ENCODE peak calls at places on chromosomes 5 and 9, in eight cellular contexts. P, V, W, Q, A, I, X and O are unnamed samples.

GRCh38 chr5:126503602-126504104 is 80.4 kb downstream of the GRAMD2B start:
- DNase-seq in P (peak), W (no peak), X (no peak), A (no peak), V (no peak), Q (peak), I (no peak), O (no peak)

GRCh38 chr9:35729700-35730485 is 2.1 kb downstream of the TLN1 start:
- DNase-seq in W (no peak), P (peak), I (peak), X (peak), Q (peak), V (no peak), A (no peak), O (peak)

GRCh38 chr5:141149812-141150211 is at the start of gene PCDHB6:
- DNase-seq in P (peak), V (no peak), A (no peak), W (no peak), X (peak), Q (peak), I (peak), O (no peak)

GRCh38 chr5:90548069-90548593 is 10.5 kb upstream of the ADGRV1 start:
- DNase-seq in I (no peak), V (peak), W (no peak), Q (no peak), A (no peak), P (peak), X (peak), O (no peak)

GRCh38 chr5:39400711-39401385 is 23.9 kb downstream of the DAB2 start:
- DNase-seq in W (no peak), X (no peak), A (no peak), Q (no peak), V (no peak), P (no peak), I (no peak), O (no peak)

GRCh38 chr5:7856855-7857254 is 5.9 kb upstream of the CFAP90 start:
- DNase-seq in V (peak), X (peak), Q (peak), A (no peak), I (peak), P (peak), W (no peak), O (no peak)

GRCh38 chr5:16808936-16809815 is 126.9 kb downstream of the MYO10 start:
- DNase-seq in I (no peak), V (no peak), P (no peak), W (no peak), X (no peak), A (no peak), Q (no peak), O (no peak)

GRCh38 chr9:34549407-34549732 is 26.6 kb upstream of the ENHO start:
- DNase-seq in Q (no peak), A (no peak), W (no peak), V (no peak), X (no peak), I (no peak), P (no peak), O (no peak)

GRCh38 chr5:73096239-73096575 is 24.2 kb upstream of the TMEM171 start:
- DNase-seq in P (no peak), V (no peak), I (no peak), A (no peak), X (no peak), W (no peak), Q (no peak), O (no peak)

GRCh38 chr5:115838885-115839518 is 2.4 kb downstream of the ATG12 start:
- DNase-seq in Q (peak), P (no peak), V (no peak), I (peak), W (no peak), X (peak), A (no peak), O (no peak)

GRCh38 chr9:135905380-135906282 is 1.7 kb downstream of the CAMSAP1 start:
- DNase-seq in P (no peak), W (no peak), A (no peak), I (no peak), Q (peak), V (no peak), X (no peak), O (no peak)

GRCh38 chr5:69493235-69493925 is 790 bp downstream of the OCLN start:
- DNase-seq in Q (no peak), W (peak), I (peak), P (no peak), A (no peak), V (peak), X (peak), O (no peak)

GRCh38 chr9:79236466-79236865 is 335.3 kb upstream of the TLE4 start:
- DNase-seq in Q (no peak), V (no peak), P (no peak), X (no peak), A (no peak), I (no peak), W (no peak), O (no peak)

GRCh38 chr9:79237861-79238260 is 333.9 kb upstream of the TLE4 start:
- DNase-seq in Q (no peak), I (no peak), V (no peak), W (no peak), X (no peak), P (no peak), A (no peak), O (no peak)

DNA sequence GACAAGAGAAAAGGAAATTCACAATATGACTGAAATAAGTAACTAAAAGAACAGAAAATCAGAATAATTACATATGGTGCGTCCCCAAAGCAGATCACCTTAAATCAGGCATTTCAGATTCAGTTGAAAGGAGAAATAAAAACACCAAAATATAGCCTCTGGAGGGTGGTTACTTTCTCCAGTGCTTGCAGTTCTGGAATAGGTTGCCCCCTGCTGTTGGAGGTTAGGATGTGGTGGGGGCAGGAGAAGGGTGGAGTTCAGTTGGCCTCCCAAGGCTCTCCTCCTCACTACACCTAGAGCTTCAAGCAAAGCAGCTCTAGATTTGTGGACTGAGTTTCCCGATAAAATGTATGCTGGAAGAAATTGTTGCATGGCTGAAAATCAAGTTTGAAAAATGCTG is 338.2 kb upstream of the TLE4 start:
- DNase-seq in V (no peak), P (no peak), Q (peak), W (no peak), X (peak), A (no peak), I (peak), O (no peak)
- TF ChIP-seq CTCF in V (no peak), P (no peak), Q (peak), W (peak), X (peak), A (peak), I (peak), O (peak)

GRCh38 chr9:130718576-130718975 is 25.0 kb downstream of the EXOSC2 start:
- DNase-seq in W (no peak), I (peak), V (no peak), A (no peak), X (no peak), Q (no peak), P (no peak), O (no peak)
- TF ChIP-seq CTCF in W (no peak), I (no peak), V (no peak), A (no peak), X (no peak), Q (no peak), P (no peak), O (no peak)

GRCh38 chr5:59746261-59746765 is 147.2 kb downstream of the PDE4D start:
- DNase-seq in X (no peak), W (no peak), Q (peak), P (no peak), I (no peak), V (no peak), A (no peak), O (no peak)
- TF ChIP-seq CTCF in X (no peak), W (no peak), Q (no peak), P (no peak), I (no peak), V (no peak), A (no peak), O (no peak)

GRCh38 chr5:111857633-111858032 is 100.6 kb upstream of the NREP start:
- DNase-seq in X (no peak), V (no peak), A (no peak), W (no peak), I (no peak), P (no peak), Q (peak), O (no peak)
- TF ChIP-seq CTCF in X (no peak), V (no peak), A (no peak), W (no peak), I (no peak), P (no peak), Q (peak), O (no peak)

GRCh38 chr9:108836319-108836718 is 19.5 kb downstream of the ACTL7B start:
- DNase-seq in A (no peak), P (no peak), V (no peak), W (no peak), I (no peak), Q (no peak), X (peak), O (no peak)
- TF ChIP-seq CTCF in A (no peak), P (no peak), V (no peak), W (no peak), I (peak), Q (no peak), X (no peak), O (no peak)

DNA sequence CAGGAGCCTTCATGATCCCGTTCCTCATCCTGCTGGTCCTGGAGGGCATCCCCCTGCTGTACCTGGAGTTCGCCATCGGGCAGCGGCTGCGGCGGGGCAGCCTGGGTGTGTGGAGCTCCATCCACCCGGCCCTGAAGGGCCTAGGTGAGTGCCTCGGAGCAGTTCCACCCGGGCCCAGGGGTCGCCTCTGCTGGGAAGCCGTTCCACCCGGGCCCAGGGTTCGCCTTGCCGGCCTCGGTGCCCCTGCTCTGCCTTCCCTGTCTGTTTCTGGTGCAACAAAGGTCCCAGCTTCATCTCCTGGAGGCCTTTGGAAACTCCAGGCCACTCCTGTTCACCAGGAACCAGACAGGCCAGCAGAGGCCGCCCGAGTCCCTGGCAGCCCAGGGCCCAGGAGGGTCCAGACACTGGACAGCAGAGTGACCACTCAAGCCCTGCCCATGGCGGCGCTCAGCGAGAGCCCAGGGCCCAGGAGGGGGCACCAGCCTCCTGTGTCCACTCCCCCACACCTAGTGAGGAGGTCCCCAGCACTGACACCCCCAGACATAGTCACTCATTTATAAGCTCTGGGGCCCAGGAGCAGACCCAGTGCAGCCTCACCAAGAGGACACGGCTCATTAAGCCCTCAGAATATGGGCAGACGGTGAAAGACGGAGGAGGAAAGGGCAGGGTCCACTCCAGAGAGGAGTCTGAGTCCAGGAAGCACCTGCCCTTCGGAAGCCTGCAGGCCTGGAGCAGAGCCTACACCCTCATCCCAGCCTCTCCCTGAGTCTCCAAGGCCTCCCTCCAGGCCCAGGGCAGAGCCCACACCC is 7.6 kb downstream of the SLC6A19 start:
- DNase-seq in W (no peak), V (peak), X (no peak), I (no peak), Q (peak), A (no peak), P (no peak), O (no peak)
- TF ChIP-seq CTCF in W (peak), V (peak), X (peak), I (peak), Q (peak), A (peak), P (no peak), O (peak)

GRCh38 chr9:99911600-99911999 is 5.1 kb downstream of the STX17 start:
- DNase-seq in X (no peak), A (no peak), I (no peak), P (no peak), Q (no peak), V (no peak), W (no peak), O (no peak)

GRCh38 chr9:99905833-99906402 is 536 bp upstream of the STX17 start:
- DNase-seq in V (peak), W (no peak), A (no peak), I (no peak), X (no peak), Q (no peak), P (no peak), O (no peak)

GRCh38 chr9:99907208-99907532 is 716 bp downstream of the STX17 start:
- DNase-seq in V (no peak), A (no peak), X (no peak), I (no peak), Q (no peak), W (no peak), P (no peak), O (no peak)

GRCh38 chr9:99903393-99903792 is 3.1 kb upstream of the STX17 start:
- DNase-seq in I (no peak), X (no peak), W (no peak), A (no peak), V (no peak), Q (no peak), P (no peak), O (no peak)

DNA sequence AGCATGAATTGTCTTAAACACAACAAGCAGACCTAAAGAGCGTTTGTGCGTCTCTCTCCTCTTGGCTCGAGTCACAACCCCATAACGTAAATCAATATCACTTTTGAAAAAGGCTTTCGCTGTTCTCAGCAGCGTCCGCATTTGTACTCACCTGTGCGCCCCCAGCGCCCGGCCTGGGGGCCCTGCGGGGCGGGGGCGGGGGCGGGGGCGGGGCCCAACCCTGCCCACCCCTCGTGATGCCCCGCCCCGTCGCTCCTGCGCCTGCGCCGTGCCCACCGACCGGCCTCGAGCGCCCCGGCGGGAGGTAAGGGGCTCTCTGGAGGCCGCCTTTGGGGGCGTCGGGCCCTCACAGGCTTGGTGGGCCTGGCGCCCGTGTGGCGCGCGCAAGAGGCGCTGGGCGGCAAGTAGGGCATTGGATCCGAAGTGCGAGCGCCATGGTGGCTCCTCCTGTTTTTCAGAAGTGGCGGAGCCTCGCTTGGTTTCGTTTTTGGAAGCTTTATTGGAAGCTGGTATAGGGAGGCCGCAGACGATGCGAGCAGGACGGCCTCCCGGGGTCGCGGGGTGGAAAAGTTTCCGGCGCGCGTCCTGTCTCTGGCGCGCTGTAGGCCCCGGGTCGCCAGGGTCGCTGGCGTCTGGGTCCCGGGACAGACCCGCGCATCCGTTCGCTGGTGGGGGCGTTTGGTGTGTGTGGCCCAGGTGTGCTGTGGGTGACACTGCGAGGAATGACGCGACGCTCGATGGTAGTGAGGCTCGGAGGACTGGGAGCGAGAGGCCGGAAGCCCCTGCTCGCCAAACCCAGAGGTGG is at the start of gene STX17:
- DNase-seq in I (peak), A (peak), W (peak), P (peak), V (peak), Q (peak), X (peak), O (peak)
- TF ChIP-seq CTCF in I (no peak), A (no peak), W (peak), P (peak), V (no peak), Q (no peak), X (no peak), O (no peak)

GRCh38 chr5:119943148-119943547 is 313.8 kb downstream of the FAM170A start:
- DNase-seq in Q (peak), I (no peak), V (no peak), W (no peak), X (no peak), P (no peak), A (no peak), O (no peak)
- TF ChIP-seq CTCF in Q (no peak), I (no peak), V (no peak), W (no peak), X (no peak), P (no peak), A (peak), O (peak)